ENCODE peak calls at places on chromosomes 6 and 20, in nine cellular contexts. One of them, this sample, is unnamed.

GRCh38 chr6:159800141-159800865 is at the start of gene PNLDC1:
- DNase-seq in AG09309: no peak
- DNase-seq in GM23248: no peak
- DNase-seq in heart left ventricle: no peak
- DNase-seq in breast epithelium: no peak
- DNase-seq in heart right ventricle: no peak
- DNase-seq in neural progenitor cell: no peak
- DNase-seq in GM12865: no peak
- DNase-seq in uterus: no peak
- DNase-seq in this sample: no peak

GRCh38 chr6:165799736-165800135 is 136.7 kb upstream of the PDE10A start:
- DNase-seq in AG09309: no peak
- DNase-seq in breast epithelium: no peak
- DNase-seq in neural progenitor cell: no peak
- DNase-seq in GM12865: no peak
- DNase-seq in heart left ventricle: peak; percentile 70
- DNase-seq in uterus: peak; percentile 43
- DNase-seq in GM23248: peak; percentile 37
- DNase-seq in heart right ventricle: peak; percentile 67
- DNase-seq in this sample: peak; percentile 57

GRCh38 chr6:31888281-31889258 is 8.9 kb downstream of the EHMT2 start:
- DNase-seq in heart left ventricle: no peak
- DNase-seq in GM12865: peak; percentile 38
- DNase-seq in GM23248: peak; percentile 40
- DNase-seq in neural progenitor cell: peak; percentile 66
- DNase-seq in uterus: no peak
- DNase-seq in AG09309: no peak
- DNase-seq in heart right ventricle: no peak
- DNase-seq in breast epithelium: no peak
- DNase-seq in this sample: peak; percentile 33

GRCh38 chr20:2224246-2224645 is 71.6 kb upstream of the TGM3 start:
- DNase-seq in AG09309: no peak
- DNase-seq in heart left ventricle: no peak
- DNase-seq in breast epithelium: no peak
- DNase-seq in neural progenitor cell: no peak
- DNase-seq in uterus: no peak
- DNase-seq in heart right ventricle: no peak
- DNase-seq in GM23248: peak; percentile 61
- DNase-seq in GM12865: no peak
- DNase-seq in this sample: no peak

GRCh38 chr20:36836591-36837329 is 39.2 kb upstream of the TLDC2 start:
- DNase-seq in AG09309: no peak
- DNase-seq in GM23248: peak; percentile 63
- DNase-seq in GM12865: peak; percentile 91
- DNase-seq in uterus: peak; percentile 60
- DNase-seq in neural progenitor cell: peak; percentile 81
- DNase-seq in breast epithelium: no peak
- DNase-seq in heart left ventricle: peak; percentile 51
- DNase-seq in heart right ventricle: peak; percentile 52
- DNase-seq in this sample: no peak

GRCh38 chr20:36344517-36345132 is 38.5 kb downstream of the DLGAP4 start:
- DNase-seq in uterus: no peak
- DNase-seq in GM23248: peak; percentile 62
- DNase-seq in neural progenitor cell: peak; percentile 92
- DNase-seq in breast epithelium: no peak
- DNase-seq in heart right ventricle: peak; percentile 52
- DNase-seq in AG09309: peak; percentile 1
- DNase-seq in GM12865: peak; percentile 26
- DNase-seq in heart left ventricle: peak; percentile 34
- DNase-seq in this sample: peak; percentile 32

GRCh38 chr20:31927758-31928157 is 24.1 kb downstream of the PDRG1 start:
- DNase-seq in breast epithelium: no peak
- DNase-seq in AG09309: no peak
- DNase-seq in heart right ventricle: no peak
- DNase-seq in heart left ventricle: no peak
- DNase-seq in uterus: no peak
- DNase-seq in neural progenitor cell: no peak
- DNase-seq in GM23248: no peak
- DNase-seq in GM12865: no peak
- DNase-seq in this sample: no peak

GRCh38 chr20:51428451-51429143 is 113.9 kb downstream of the NFATC2 start:
- DNase-seq in heart right ventricle: peak; percentile 53
- DNase-seq in GM23248: peak; percentile 48
- DNase-seq in uterus: peak; percentile 49
- DNase-seq in heart left ventricle: peak; percentile 51
- DNase-seq in AG09309: no peak
- DNase-seq in GM12865: no peak
- DNase-seq in neural progenitor cell: peak; percentile 61
- DNase-seq in breast epithelium: no peak
- DNase-seq in this sample: peak; percentile 40

GRCh38 chr6:131122516-131122915 is 12.8 kb upstream of the AKAP7 start:
- DNase-seq in GM12865: no peak
- DNase-seq in breast epithelium: no peak
- DNase-seq in heart left ventricle: no peak
- DNase-seq in AG09309: no peak
- DNase-seq in neural progenitor cell: no peak
- DNase-seq in heart right ventricle: no peak
- DNase-seq in GM23248: no peak
- DNase-seq in uterus: no peak
- DNase-seq in this sample: no peak

GRCh38 chr20:33568378-33569289 is 78.7 kb downstream of the CBFA2T2 start:
- DNase-seq in breast epithelium: no peak
- DNase-seq in uterus: no peak
- DNase-seq in neural progenitor cell: peak; percentile 93
- DNase-seq in GM12865: no peak
- DNase-seq in heart left ventricle: peak; percentile 30
- DNase-seq in heart right ventricle: peak; percentile 23
- DNase-seq in AG09309: no peak
- DNase-seq in GM23248: peak; percentile 22
- DNase-seq in this sample: peak; percentile 44

GRCh38 chr20:51350941-51351631 is 191.4 kb downstream of the NFATC2 start:
- DNase-seq in heart right ventricle: no peak
- DNase-seq in GM23248: peak; percentile 88
- DNase-seq in GM12865: no peak
- DNase-seq in heart left ventricle: no peak
- DNase-seq in AG09309: peak; percentile 92
- DNase-seq in uterus: no peak
- DNase-seq in breast epithelium: no peak
- DNase-seq in neural progenitor cell: no peak
- DNase-seq in this sample: no peak

GRCh38 chr6:135901776-135902524 is 50.4 kb downstream of the PDE7B start:
- DNase-seq in AG09309: peak; percentile 67
- DNase-seq in heart right ventricle: peak; percentile 78
- DNase-seq in neural progenitor cell: no peak
- DNase-seq in breast epithelium: no peak
- DNase-seq in uterus: peak; percentile 64
- DNase-seq in GM12865: no peak
- DNase-seq in GM23248: peak; percentile 94
- DNase-seq in heart left ventricle: peak; percentile 71
- DNase-seq in this sample: peak; percentile 48

GRCh38 chr6:88722691-88723090 is 240.7 kb downstream of the RNGTT start:
- DNase-seq in GM23248: no peak
- DNase-seq in heart right ventricle: no peak
- DNase-seq in GM12865: no peak
- DNase-seq in breast epithelium: no peak
- DNase-seq in uterus: no peak
- DNase-seq in AG09309: no peak
- DNase-seq in neural progenitor cell: no peak
- DNase-seq in heart left ventricle: no peak
- DNase-seq in this sample: no peak

GRCh38 chr6:69756907-69757306 is 39.9 kb downstream of the LMBRD1 start:
- DNase-seq in neural progenitor cell: no peak
- DNase-seq in heart left ventricle: no peak
- DNase-seq in uterus: no peak
- DNase-seq in heart right ventricle: no peak
- DNase-seq in GM23248: no peak
- DNase-seq in AG09309: no peak
- DNase-seq in GM12865: no peak
- DNase-seq in breast epithelium: no peak
- DNase-seq in this sample: no peak

GRCh38 chr6:78150425-78150824 is 497.6 kb downstream of the MEI4 start:
- DNase-seq in breast epithelium: no peak
- DNase-seq in neural progenitor cell: no peak
- DNase-seq in GM12865: no peak
- DNase-seq in heart right ventricle: no peak
- DNase-seq in GM23248: no peak
- DNase-seq in AG09309: no peak
- DNase-seq in uterus: no peak
- DNase-seq in heart left ventricle: no peak
- DNase-seq in this sample: no peak

GRCh38 chr6:110265273-110265672 is 85.0 kb downstream of the CDC40 start:
- DNase-seq in GM23248: no peak
- DNase-seq in breast epithelium: no peak
- DNase-seq in GM12865: peak; percentile 25
- DNase-seq in heart right ventricle: no peak
- DNase-seq in AG09309: no peak
- DNase-seq in neural progenitor cell: no peak
- DNase-seq in uterus: no peak
- DNase-seq in heart left ventricle: no peak
- DNase-seq in this sample: no peak
- H3K4me3 ChIP-seq in GM23248: no peak overlapping the region
- H3K4me3 ChIP-seq in breast epithelium: no peak overlapping the region
- H3K4me3 ChIP-seq in GM12865: no peak overlapping the region
- H3K4me3 ChIP-seq in heart right ventricle: no peak overlapping the region
- H3K4me3 ChIP-seq in AG09309: no peak overlapping the region
- H3K4me3 ChIP-seq in neural progenitor cell: no peak overlapping the region
- H3K4me3 ChIP-seq in uterus: no peak overlapping the region
- H3K4me3 ChIP-seq in heart left ventricle: no peak overlapping the region
- H3K4me3 ChIP-seq in this sample: no peak overlapping the region

GRCh38 chr6:156933201-156934053 is 156.2 kb downstream of the ARID1B start:
- DNase-seq in breast epithelium: peak; percentile 34
- DNase-seq in GM12865: no peak
- DNase-seq in neural progenitor cell: peak; percentile 86
- DNase-seq in AG09309: no peak
- DNase-seq in GM23248: no peak
- DNase-seq in uterus: no peak
- DNase-seq in heart right ventricle: no peak
- DNase-seq in heart left ventricle: no peak
- DNase-seq in this sample: no peak
- H3K4me3 ChIP-seq in breast epithelium: peak overlapping the region; percentile 0
- H3K4me3 ChIP-seq in GM12865: no peak overlapping the region
- H3K4me3 ChIP-seq in neural progenitor cell: peak overlapping the region; percentile 25
- H3K4me3 ChIP-seq in AG09309: no peak overlapping the region
- H3K4me3 ChIP-seq in GM23248: no peak overlapping the region
- H3K4me3 ChIP-seq in uterus: no peak overlapping the region
- H3K4me3 ChIP-seq in heart right ventricle: no peak overlapping the region
- H3K4me3 ChIP-seq in heart left ventricle: no peak overlapping the region
- H3K4me3 ChIP-seq in this sample: no peak overlapping the region

DNA sequence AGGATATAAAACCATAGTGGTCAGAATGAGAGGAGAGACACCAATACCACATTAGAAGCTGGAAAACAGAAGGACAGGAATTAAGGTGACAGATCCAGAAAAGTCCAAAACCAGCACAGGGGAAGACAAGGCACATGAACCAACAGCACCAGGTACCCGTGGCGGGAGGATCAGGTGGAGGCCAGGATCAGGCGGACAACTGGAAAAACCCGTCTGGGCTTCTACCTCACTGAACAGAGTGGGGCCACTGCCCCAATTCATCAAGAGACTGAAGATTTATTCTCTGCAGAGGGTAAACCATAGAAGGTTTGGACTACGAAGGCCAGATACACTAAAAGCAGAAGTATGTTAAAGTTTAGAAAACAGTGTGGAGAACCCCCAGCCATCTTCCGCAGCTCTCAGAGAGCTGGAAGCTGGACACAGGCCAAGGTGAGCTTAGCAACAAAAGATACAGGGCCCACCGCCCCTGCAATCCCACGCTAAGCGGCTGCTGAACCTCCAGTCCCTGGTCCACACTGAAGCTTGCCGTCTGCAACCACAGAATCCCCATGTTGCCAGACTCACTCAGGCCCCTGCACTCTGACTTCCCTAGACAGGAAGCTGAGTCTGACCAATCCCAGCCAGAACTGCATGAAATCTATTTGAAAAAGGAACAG is 29.9 kb downstream of the ABHD12 start:
- DNase-seq in AG09309: no peak
- DNase-seq in GM23248: peak; percentile 25
- DNase-seq in uterus: no peak
- DNase-seq in neural progenitor cell: no peak
- DNase-seq in heart right ventricle: no peak
- DNase-seq in heart left ventricle: no peak
- DNase-seq in breast epithelium: no peak
- DNase-seq in GM12865: no peak
- DNase-seq in this sample: no peak
- H3K4me3 ChIP-seq in AG09309: no peak overlapping the region
- H3K4me3 ChIP-seq in GM23248: no peak overlapping the region
- H3K4me3 ChIP-seq in uterus: no peak overlapping the region
- H3K4me3 ChIP-seq in neural progenitor cell: no peak overlapping the region
- H3K4me3 ChIP-seq in heart right ventricle: no peak overlapping the region
- H3K4me3 ChIP-seq in heart left ventricle: no peak overlapping the region
- H3K4me3 ChIP-seq in breast epithelium: no peak overlapping the region
- H3K4me3 ChIP-seq in GM12865: no peak overlapping the region
- H3K4me3 ChIP-seq in this sample: no peak overlapping the region

GRCh38 chr20:63409834-63410435 is 48.8 kb upstream of the CHRNA4 start:
- DNase-seq in GM23248: no peak
- DNase-seq in uterus: no peak
- DNase-seq in heart right ventricle: no peak
- DNase-seq in breast epithelium: no peak
- DNase-seq in heart left ventricle: no peak
- DNase-seq in AG09309: no peak
- DNase-seq in GM12865: no peak
- DNase-seq in neural progenitor cell: no peak
- DNase-seq in this sample: no peak
- H3K4me3 ChIP-seq in GM23248: no peak overlapping the region
- H3K4me3 ChIP-seq in uterus: no peak overlapping the region
- H3K4me3 ChIP-seq in heart right ventricle: no peak overlapping the region
- H3K4me3 ChIP-seq in breast epithelium: no peak overlapping the region
- H3K4me3 ChIP-seq in heart left ventricle: no peak overlapping the region
- H3K4me3 ChIP-seq in AG09309: no peak overlapping the region
- H3K4me3 ChIP-seq in GM12865: no peak overlapping the region
- H3K4me3 ChIP-seq in neural progenitor cell: no peak overlapping the region
- H3K4me3 ChIP-seq in this sample: no peak overlapping the region

DNA sequence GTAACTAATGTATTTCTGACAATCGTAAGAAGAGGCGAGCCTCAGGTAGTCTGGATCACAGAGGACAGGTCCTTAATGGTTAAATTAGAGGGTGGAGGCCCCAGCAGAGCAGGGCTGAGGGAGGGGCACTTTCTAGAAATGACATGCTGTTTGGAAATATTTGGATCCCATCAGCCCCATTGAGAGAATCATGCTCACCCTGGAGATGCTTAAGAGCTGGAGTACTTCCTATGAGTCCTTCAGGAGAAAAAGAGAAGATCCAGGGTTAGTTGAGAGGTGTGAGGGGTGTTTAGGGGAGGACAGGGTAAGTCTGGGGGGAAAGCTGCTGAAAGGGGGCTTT is 123.0 kb downstream of the TCP11 start:
- DNase-seq in heart left ventricle: no peak
- DNase-seq in AG09309: no peak
- DNase-seq in uterus: no peak
- DNase-seq in heart right ventricle: no peak
- DNase-seq in neural progenitor cell: no peak
- DNase-seq in breast epithelium: no peak
- DNase-seq in GM12865: no peak
- DNase-seq in GM23248: no peak
- DNase-seq in this sample: no peak
- H3K4me3 ChIP-seq in heart left ventricle: peak overlapping the region; percentile 63
- H3K4me3 ChIP-seq in AG09309: no peak overlapping the region
- H3K4me3 ChIP-seq in uterus: peak overlapping the region; percentile 39
- H3K4me3 ChIP-seq in heart right ventricle: peak overlapping the region; percentile 37
- H3K4me3 ChIP-seq in neural progenitor cell: no peak overlapping the region
- H3K4me3 ChIP-seq in breast epithelium: peak overlapping the region; percentile 52
- H3K4me3 ChIP-seq in GM12865: no peak overlapping the region
- H3K4me3 ChIP-seq in GM23248: no peak overlapping the region
- H3K4me3 ChIP-seq in this sample: peak overlapping the region; percentile 74

GRCh38 chr6:90103056-90103793 is 193.4 kb downstream of the BACH2 start:
- DNase-seq in neural progenitor cell: no peak
- DNase-seq in heart left ventricle: no peak
- DNase-seq in AG09309: no peak
- DNase-seq in uterus: no peak
- DNase-seq in GM12865: peak; percentile 82
- DNase-seq in breast epithelium: no peak
- DNase-seq in GM23248: no peak
- DNase-seq in heart right ventricle: no peak
- DNase-seq in this sample: no peak
- H3K4me3 ChIP-seq in neural progenitor cell: no peak overlapping the region
- H3K4me3 ChIP-seq in heart left ventricle: no peak overlapping the region
- H3K4me3 ChIP-seq in AG09309: no peak overlapping the region
- H3K4me3 ChIP-seq in uterus: no peak overlapping the region
- H3K4me3 ChIP-seq in GM12865: peak overlapping the region; percentile 29
- H3K4me3 ChIP-seq in breast epithelium: no peak overlapping the region
- H3K4me3 ChIP-seq in GM23248: no peak overlapping the region
- H3K4me3 ChIP-seq in heart right ventricle: no peak overlapping the region
- H3K4me3 ChIP-seq in this sample: no peak overlapping the region